ENCODE peak calls at places on chromosomes 6 and 20, in ten cellular contexts. Z is esophagus squamous epithelium; Q is GM10248; K is left ventricle myocardium inferior; O is CD8-positive, alpha-beta T cell; E is GM12864; F is kidney; V is prostate gland; S is H9; I is BJ. P is an unnamed sample.
A peak's percentile ranks its signal among the peaks of the same experiment; 100 is the strongest.

GRCh38 chr6:30071081-30071818 is 4.3 kb downstream of the PPP1R11 start:
- DNase-seq in Z (no peak), I (no peak), F (peak; percentile 84), K (peak; percentile 40), Q (peak; percentile 28), V (no peak), E (no peak), S (peak; percentile 54), O (no peak), P (no peak)

GRCh38 chr20:2652724-2653510 is 485 bp downstream of the NOP56 start:
- DNase-seq in E (no peak), K (peak; percentile 34), V (peak; percentile 33), O (peak; percentile 5), Z (no peak), S (no peak), I (no peak), F (no peak), Q (peak; percentile 66), P (no peak)

GRCh38 chr6:3277851-3278416 is 19.2 kb downstream of the PSMG4 start:
- DNase-seq in I (no peak), O (no peak), V (no peak), E (no peak), Z (no peak), F (no peak), S (no peak), K (no peak), Q (no peak), P (no peak)

GRCh38 chr6:32370510-32370909 is 1.2 kb downstream of the TSBP1 start:
- DNase-seq in Q (no peak), F (no peak), E (no peak), I (no peak), K (no peak), Z (no peak), V (no peak), O (no peak), S (no peak), P (no peak)

GRCh38 chr6:40962241-40962640 is 76.8 kb downstream of the UNC5CL start:
- DNase-seq in V (no peak), F (no peak), O (no peak), E (peak; percentile 29), K (no peak), S (no peak), Z (no peak), I (peak; percentile 84), Q (peak; percentile 37), P (no peak)

GRCh38 chr6:41427642-41428401 is 92.4 kb downstream of the NCR2 start:
- DNase-seq in I (no peak), Q (peak; percentile 63), O (no peak), F (peak; percentile 90), V (peak; percentile 61), Z (no peak), S (peak; percentile 82), E (no peak), K (peak; percentile 43), P (no peak)

GRCh38 chr6:80767808-80768207 is 661.3 kb downstream of the BCKDHB start:
- DNase-seq in S (peak; percentile 25), F (peak; percentile 84), K (peak; percentile 62), I (peak; percentile 63), V (no peak), O (no peak), Q (no peak), E (no peak), Z (no peak), P (no peak)

GRCh38 chr6:145071836-145072235 is 663.5 kb downstream of the EPM2A start:
- DNase-seq in E (no peak), Q (no peak), O (no peak), K (no peak), F (no peak), S (no peak), Z (no peak), V (no peak), I (peak; percentile 73), P (no peak)

GRCh38 chr20:38286586-38287502 is 17.1 kb upstream of the BPI start:
- DNase-seq in S (no peak), Q (no peak), I (no peak), O (no peak), V (no peak), E (no peak), Z (no peak), K (peak; percentile 59), F (no peak), P (no peak)

GRCh38 chr6:39228111-39228971 is 934 bp downstream of the KCNK5 start:
- DNase-seq in K (no peak), Z (no peak), F (no peak), V (no peak), S (no peak), Q (no peak), O (no peak), E (no peak), I (no peak), P (no peak)

GRCh38 chr20:35828434-35828833 is 56.6 kb downstream of the PHF20 start:
- DNase-seq in Z (no peak), I (no peak), V (no peak), K (peak; percentile 71), E (no peak), Q (no peak), S (no peak), O (no peak), F (no peak), P (no peak)

GRCh38 chr6:74578339-74578738 is 627.5 kb downstream of the COL12A1 start:
- DNase-seq in S (no peak), E (no peak), O (no peak), V (no peak), F (no peak), Z (no peak), I (peak; percentile 77), K (no peak), Q (no peak), P (no peak)

GRCh38 chr6:39530201-39530759 is 194.9 kb downstream of the KIF6 start:
- DNase-seq in Q (peak; percentile 80), O (no peak), K (no peak), E (peak; percentile 71), F (no peak), V (no peak), S (no peak), I (no peak), Z (no peak), P (no peak)

DNA sequence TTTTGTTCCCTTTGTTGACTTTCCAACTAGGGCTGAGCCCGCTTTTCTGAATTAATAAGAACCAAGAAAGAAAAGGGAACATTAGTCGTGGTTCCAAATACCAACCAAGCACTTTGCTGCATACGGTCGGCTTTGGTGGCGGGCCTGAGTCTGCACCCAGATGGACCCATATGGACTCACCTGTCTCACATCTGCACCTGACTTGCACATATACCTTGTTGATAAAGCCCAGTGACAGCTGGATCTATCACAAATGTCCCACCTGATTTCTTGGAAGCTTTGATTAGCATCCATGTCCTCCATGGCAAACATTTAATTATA is 39.0 kb downstream of the TPD52L1 start:
- DNase-seq in E (no peak), I (no peak), F (no peak), S (no peak), K (no peak), Z (no peak), O (no peak), V (no peak), Q (no peak), P (no peak)
- TF ChIP-seq CTCF in E (no peak), I (no peak), F (no peak), S (peak; percentile 5), K (peak; percentile 7), Z (no peak), O (peak; percentile 31), V (no peak), Q (no peak), P (peak; percentile 53)

DNA sequence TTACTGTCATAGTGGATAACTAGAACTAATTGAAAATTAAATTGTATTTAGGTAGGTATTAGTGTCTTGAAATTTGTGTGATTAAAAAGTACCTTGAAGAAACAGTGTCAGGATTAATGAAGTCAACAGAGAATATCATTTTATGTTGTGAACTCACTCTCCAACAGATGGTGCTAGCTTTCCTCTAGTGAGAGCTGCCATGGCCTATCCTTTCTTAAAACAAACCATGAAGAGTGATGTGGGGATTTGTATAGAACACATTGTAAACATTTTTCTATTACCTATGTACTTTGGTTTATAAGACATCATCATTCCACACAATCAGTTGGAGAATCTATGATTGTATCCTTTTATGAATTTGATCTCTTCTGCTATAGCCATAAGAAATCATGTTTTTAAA is 4.8 kb upstream of the SRSF12 start:
- DNase-seq in I (no peak), V (no peak), Q (peak; percentile 48), O (no peak), Z (no peak), K (no peak), F (no peak), E (no peak), S (no peak), P (no peak)
- TF ChIP-seq CTCF in I (peak; percentile 59), V (no peak), Q (peak; percentile 57), O (peak; percentile 47), Z (peak; percentile 24), K (peak; percentile 64), F (peak; percentile 50), E (peak; percentile 49), S (peak; percentile 69), P (peak; percentile 39)

GRCh38 chr6:142612956-142613355 is 311.1 kb downstream of the ADGRG6 start:
- DNase-seq in Z (no peak), Q (no peak), O (no peak), V (no peak), E (no peak), K (no peak), I (no peak), S (no peak), F (no peak), P (no peak)

GRCh38 chr6:142617158-142617557 is 315.4 kb downstream of the ADGRG6 start:
- DNase-seq in F (no peak), Q (no peak), I (no peak), E (no peak), S (no peak), O (no peak), V (no peak), Z (no peak), K (no peak), P (no peak)

DNA sequence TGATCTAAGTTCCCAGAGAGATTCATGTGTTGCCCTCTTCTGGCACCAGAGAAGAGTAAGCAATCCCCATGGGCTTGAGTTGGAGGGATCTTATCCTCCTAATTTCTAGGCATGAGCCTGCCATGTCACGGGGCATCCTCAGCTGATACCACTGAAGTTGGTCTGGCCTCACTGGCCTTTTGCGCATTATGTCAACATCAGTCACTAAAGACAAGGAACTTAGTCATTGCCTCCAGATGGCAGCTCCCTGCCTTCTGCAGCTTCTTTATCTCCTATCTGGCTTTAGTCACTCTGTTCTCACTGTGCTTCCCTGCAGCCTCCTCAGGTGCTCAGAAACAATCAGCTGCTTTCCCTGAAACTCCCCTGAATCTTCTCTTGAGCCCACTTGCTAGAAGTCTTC is 312.2 kb downstream of the ADGRG6 start:
- DNase-seq in V (no peak), F (no peak), I (no peak), K (no peak), Z (no peak), S (no peak), Q (no peak), E (no peak), O (no peak), P (no peak)
- TF ChIP-seq CTCF in V (no peak), F (no peak), I (no peak), K (no peak), Z (no peak), S (no peak), Q (no peak), E (no peak), O (no peak), P (no peak)

DNA sequence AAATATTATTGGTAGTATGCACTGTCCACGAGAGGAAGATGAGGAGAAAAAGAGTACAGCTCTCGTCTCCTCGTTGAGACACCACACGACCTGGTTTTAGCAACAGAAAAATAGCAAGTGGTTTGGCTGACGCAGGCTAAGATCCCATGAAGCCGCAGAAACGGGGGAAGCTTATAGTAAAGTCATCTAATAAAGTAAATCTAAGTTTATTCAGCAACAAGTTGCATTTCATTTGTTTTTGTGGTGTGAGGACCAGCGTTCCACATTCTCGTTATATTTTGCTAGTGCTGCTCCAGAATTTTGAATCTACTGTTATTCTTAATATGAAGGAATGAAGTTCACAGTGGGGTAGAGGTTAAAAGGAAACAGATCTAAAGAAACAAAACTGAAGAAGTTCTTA is 25.2 kb upstream of the IRF4 start:
- DNase-seq in S (no peak), F (no peak), K (no peak), I (no peak), E (no peak), O (no peak), Z (no peak), Q (no peak), V (no peak), P (no peak)
- TF ChIP-seq CTCF in S (no peak), F (no peak), K (no peak), I (no peak), E (no peak), O (no peak), Z (no peak), Q (no peak), V (no peak), P (no peak)

P was measured in natural killer cell.